ENCODE peak calls at places on chromosomes 2 and 18, in eight cellular contexts. One of them, this sample, is unnamed.

GRCh38 chr18:56645415-56646016 is 5.6 kb upstream of the WDR7 start:
- DNase-seq in A172: no peak
- DNase-seq in nephron progenitor cell: no peak
- DNase-seq in iris pigment epithelial cell: peak; percentile 15
- DNase-seq in GM12864: no peak
- DNase-seq in fibroblast of mammary gland: no peak
- DNase-seq in Karpas-422: peak; percentile 66
- DNase-seq in heart left ventricle: no peak
- DNase-seq in this sample: no peak

GRCh38 chr2:238321467-238321866 is 1.1 kb downstream of the TRAF3IP1 start:
- DNase-seq in A172: no peak
- DNase-seq in nephron progenitor cell: no peak
- DNase-seq in iris pigment epithelial cell: no peak
- DNase-seq in GM12864: no peak
- DNase-seq in fibroblast of mammary gland: no peak
- DNase-seq in Karpas-422: no peak
- DNase-seq in heart left ventricle: no peak
- DNase-seq in this sample: no peak

GRCh38 chr18:59631583-59632181 is 65.5 kb downstream of the CCBE1 start:
- DNase-seq in A172: peak; percentile 18
- DNase-seq in nephron progenitor cell: peak; percentile 30
- DNase-seq in iris pigment epithelial cell: peak; percentile 59
- DNase-seq in GM12864: no peak
- DNase-seq in fibroblast of mammary gland: peak; percentile 60
- DNase-seq in Karpas-422: peak; percentile 62
- DNase-seq in heart left ventricle: no peak
- DNase-seq in this sample: no peak

GRCh38 chr2:232310189-232310588 is 68.4 kb upstream of the ALPP start:
- DNase-seq in A172: no peak
- DNase-seq in nephron progenitor cell: no peak
- DNase-seq in iris pigment epithelial cell: no peak
- DNase-seq in GM12864: no peak
- DNase-seq in fibroblast of mammary gland: no peak
- DNase-seq in Karpas-422: no peak
- DNase-seq in heart left ventricle: no peak
- DNase-seq in this sample: no peak

GRCh38 chr2:12048551-12048950 is 302.1 kb downstream of the LPIN1 start:
- DNase-seq in A172: no peak
- DNase-seq in nephron progenitor cell: peak; percentile 7
- DNase-seq in iris pigment epithelial cell: no peak
- DNase-seq in GM12864: no peak
- DNase-seq in fibroblast of mammary gland: no peak
- DNase-seq in Karpas-422: peak; percentile 89
- DNase-seq in heart left ventricle: no peak
- DNase-seq in this sample: no peak

GRCh38 chr18:3360211-3360610 is 89.8 kb upstream of the TGIF1 start:
- DNase-seq in A172: no peak
- DNase-seq in nephron progenitor cell: peak; percentile 35
- DNase-seq in iris pigment epithelial cell: no peak
- DNase-seq in GM12864: no peak
- DNase-seq in fibroblast of mammary gland: no peak
- DNase-seq in Karpas-422: no peak
- DNase-seq in heart left ventricle: no peak
- DNase-seq in this sample: no peak

GRCh38 chr2:1360132-1360531 is 53.1 kb upstream of the TPO start:
- DNase-seq in A172: no peak
- DNase-seq in nephron progenitor cell: no peak
- DNase-seq in iris pigment epithelial cell: no peak
- DNase-seq in GM12864: no peak
- DNase-seq in fibroblast of mammary gland: no peak
- DNase-seq in Karpas-422: no peak
- DNase-seq in heart left ventricle: no peak
- DNase-seq in this sample: no peak

GRCh38 chr18:26301681-26302080 is 75.4 kb downstream of the TAF4B start:
- DNase-seq in A172: no peak
- DNase-seq in nephron progenitor cell: no peak
- DNase-seq in iris pigment epithelial cell: peak; percentile 76
- DNase-seq in GM12864: no peak
- DNase-seq in fibroblast of mammary gland: peak; percentile 56
- DNase-seq in Karpas-422: no peak
- DNase-seq in heart left ventricle: no peak
- DNase-seq in this sample: no peak

GRCh38 chr18:45324489-45325111 is 290.7 kb upstream of the SLC14A2 start:
- DNase-seq in A172: no peak
- DNase-seq in nephron progenitor cell: peak; percentile 54
- DNase-seq in iris pigment epithelial cell: peak; percentile 51
- DNase-seq in GM12864: no peak
- DNase-seq in fibroblast of mammary gland: peak; percentile 95
- DNase-seq in Karpas-422: no peak
- DNase-seq in heart left ventricle: no peak
- DNase-seq in this sample: no peak

GRCh38 chr18:8165095-8165494 is 444.1 kb upstream of the RAB12 start:
- DNase-seq in A172: no peak
- DNase-seq in nephron progenitor cell: no peak
- DNase-seq in iris pigment epithelial cell: no peak
- DNase-seq in GM12864: no peak
- DNase-seq in fibroblast of mammary gland: no peak
- DNase-seq in Karpas-422: no peak
- DNase-seq in heart left ventricle: no peak
- DNase-seq in this sample: no peak

GRCh38 chr2:192534076-192534475 is 339.3 kb upstream of the TMEFF2 start:
- DNase-seq in A172: no peak
- DNase-seq in nephron progenitor cell: no peak
- DNase-seq in iris pigment epithelial cell: no peak
- DNase-seq in GM12864: no peak
- DNase-seq in fibroblast of mammary gland: no peak
- DNase-seq in Karpas-422: no peak
- DNase-seq in heart left ventricle: no peak
- DNase-seq in this sample: no peak

GRCh38 chr18:2854871-2855270 is 8.1 kb downstream of the EMILIN2 start:
- DNase-seq in A172: no peak
- DNase-seq in nephron progenitor cell: no peak
- DNase-seq in iris pigment epithelial cell: no peak
- DNase-seq in GM12864: no peak
- DNase-seq in fibroblast of mammary gland: no peak
- DNase-seq in Karpas-422: no peak
- DNase-seq in heart left ventricle: no peak
- DNase-seq in this sample: no peak

GRCh38 chr2:128605421-128605820 is 286.8 kb upstream of the HS6ST1 start:
- DNase-seq in A172: no peak
- DNase-seq in nephron progenitor cell: no peak
- DNase-seq in iris pigment epithelial cell: no peak
- DNase-seq in GM12864: no peak
- DNase-seq in fibroblast of mammary gland: no peak
- DNase-seq in Karpas-422: no peak
- DNase-seq in heart left ventricle: peak; percentile 44
- DNase-seq in this sample: no peak

GRCh38 chr2:108630567-108631405 is 88.5 kb upstream of the RANBP2 start:
- DNase-seq in A172: peak; percentile 44
- DNase-seq in nephron progenitor cell: no peak
- DNase-seq in iris pigment epithelial cell: peak; percentile 44
- DNase-seq in GM12864: no peak
- DNase-seq in fibroblast of mammary gland: peak; percentile 50
- DNase-seq in Karpas-422: no peak
- DNase-seq in heart left ventricle: no peak
- DNase-seq in this sample: no peak

GRCh38 chr2:170716851-170717598 is 1.9 kb downstream of the SP5 start:
- DNase-seq in A172: no peak
- DNase-seq in nephron progenitor cell: peak; percentile 85
- DNase-seq in iris pigment epithelial cell: peak; percentile 38
- DNase-seq in GM12864: no peak
- DNase-seq in fibroblast of mammary gland: peak; percentile 36
- DNase-seq in Karpas-422: no peak
- DNase-seq in heart left ventricle: peak; percentile 69
- DNase-seq in this sample: no peak

GRCh38 chr2:100812141-100812540 is 7.8 kb upstream of the NPAS2 start:
- DNase-seq in A172: no peak
- DNase-seq in nephron progenitor cell: no peak
- DNase-seq in iris pigment epithelial cell: no peak
- DNase-seq in GM12864: no peak
- DNase-seq in fibroblast of mammary gland: no peak
- DNase-seq in Karpas-422: no peak
- DNase-seq in heart left ventricle: no peak
- DNase-seq in this sample: no peak

GRCh38 chr2:148194882-148195281 is 174.0 kb downstream of the MBD5 start:
- DNase-seq in A172: no peak
- DNase-seq in nephron progenitor cell: no peak
- DNase-seq in iris pigment epithelial cell: no peak
- DNase-seq in GM12864: no peak
- DNase-seq in fibroblast of mammary gland: no peak
- DNase-seq in Karpas-422: no peak
- DNase-seq in heart left ventricle: no peak
- DNase-seq in this sample: no peak

GRCh38 chr2:45138904-45139303 is 129.7 kb upstream of the SIX2 start:
- DNase-seq in A172: no peak
- DNase-seq in nephron progenitor cell: no peak
- DNase-seq in iris pigment epithelial cell: no peak
- DNase-seq in GM12864: no peak
- DNase-seq in fibroblast of mammary gland: no peak
- DNase-seq in Karpas-422: no peak
- DNase-seq in heart left ventricle: no peak
- DNase-seq in this sample: no peak

GRCh38 chr2:120914839-120915521 is 179.3 kb downstream of the GLI2 start:
- DNase-seq in A172: peak; percentile 96
- DNase-seq in nephron progenitor cell: peak; percentile 35
- DNase-seq in iris pigment epithelial cell: peak; percentile 90
- DNase-seq in GM12864: no peak
- DNase-seq in fibroblast of mammary gland: peak; percentile 86
- DNase-seq in Karpas-422: no peak
- DNase-seq in heart left ventricle: peak; percentile 88
- DNase-seq in this sample: no peak

GRCh38 chr2:159144776-159145614 is 141.5 kb downstream of the WDSUB1 start:
- DNase-seq in A172: no peak
- DNase-seq in nephron progenitor cell: no peak
- DNase-seq in iris pigment epithelial cell: no peak
- DNase-seq in GM12864: peak; percentile 31
- DNase-seq in fibroblast of mammary gland: no peak
- DNase-seq in Karpas-422: no peak
- DNase-seq in heart left ventricle: no peak
- DNase-seq in this sample: no peak

GRCh38 chr2:70007151-70007550 is 45.7 kb upstream of the ASPRV1 start:
- DNase-seq in A172: no peak
- DNase-seq in nephron progenitor cell: no peak
- DNase-seq in iris pigment epithelial cell: no peak
- DNase-seq in GM12864: no peak
- DNase-seq in fibroblast of mammary gland: no peak
- DNase-seq in Karpas-422: no peak
- DNase-seq in heart left ventricle: no peak
- DNase-seq in this sample: no peak

GRCh38 chr18:9290171-9290570 is 44.4 kb upstream of the TWSG1 start:
- DNase-seq in A172: no peak
- DNase-seq in nephron progenitor cell: no peak
- DNase-seq in iris pigment epithelial cell: peak; percentile 64
- DNase-seq in GM12864: no peak
- DNase-seq in fibroblast of mammary gland: peak; percentile 21
- DNase-seq in Karpas-422: no peak
- DNase-seq in heart left ventricle: no peak
- DNase-seq in this sample: no peak

GRCh38 chr2:46632349-46632748 is 153.0 kb downstream of the TMEM247 start:
- DNase-seq in A172: peak; percentile 70
- DNase-seq in nephron progenitor cell: no peak
- DNase-seq in iris pigment epithelial cell: peak; percentile 64
- DNase-seq in GM12864: no peak
- DNase-seq in fibroblast of mammary gland: peak; percentile 80
- DNase-seq in Karpas-422: peak; percentile 76
- DNase-seq in heart left ventricle: no peak
- DNase-seq in this sample: no peak

GRCh38 chr2:217510790-217511291 is 492.0 kb downstream of the TNS1 start:
- DNase-seq in A172: peak; percentile 84
- DNase-seq in nephron progenitor cell: peak; percentile 66
- DNase-seq in iris pigment epithelial cell: peak; percentile 89
- DNase-seq in GM12864: peak; percentile 40
- DNase-seq in fibroblast of mammary gland: peak; percentile 90
- DNase-seq in Karpas-422: peak; percentile 86
- DNase-seq in heart left ventricle: no peak
- DNase-seq in this sample: peak; percentile 20

GRCh38 chr2:98282109-98282508 is 64.1 kb upstream of the CNGA3 start:
- DNase-seq in A172: no peak
- DNase-seq in nephron progenitor cell: no peak
- DNase-seq in iris pigment epithelial cell: no peak
- DNase-seq in GM12864: no peak
- DNase-seq in fibroblast of mammary gland: peak; percentile 55
- DNase-seq in Karpas-422: no peak
- DNase-seq in heart left ventricle: no peak
- DNase-seq in this sample: no peak

GRCh38 chr2:172806426-172807008 is 70.9 kb downstream of the RAPGEF4 start:
- DNase-seq in A172: peak; percentile 48
- DNase-seq in nephron progenitor cell: peak; percentile 16
- DNase-seq in iris pigment epithelial cell: peak; percentile 53
- DNase-seq in GM12864: peak; percentile 10
- DNase-seq in fibroblast of mammary gland: peak; percentile 72
- DNase-seq in Karpas-422: peak; percentile 67
- DNase-seq in heart left ventricle: no peak
- DNase-seq in this sample: no peak

GRCh38 chr2:240579771-240580614 is 6.5 kb upstream of the CAPN10 start:
- DNase-seq in A172: peak; percentile 95
- DNase-seq in nephron progenitor cell: no peak
- DNase-seq in iris pigment epithelial cell: peak; percentile 89
- DNase-seq in GM12864: peak; percentile 81
- DNase-seq in fibroblast of mammary gland: peak; percentile 97
- DNase-seq in Karpas-422: peak; percentile 85
- DNase-seq in heart left ventricle: peak; percentile 69
- DNase-seq in this sample: no peak

GRCh38 chr2:192345287-192345686 is 150.6 kb upstream of the TMEFF2 start:
- DNase-seq in A172: no peak
- DNase-seq in nephron progenitor cell: no peak
- DNase-seq in iris pigment epithelial cell: no peak
- DNase-seq in GM12864: no peak
- DNase-seq in fibroblast of mammary gland: no peak
- DNase-seq in Karpas-422: no peak
- DNase-seq in heart left ventricle: no peak
- DNase-seq in this sample: no peak

GRCh38 chr2:60414731-60415130 is 138.7 kb downstream of the BCL11A start:
- DNase-seq in A172: peak; percentile 40
- DNase-seq in nephron progenitor cell: no peak
- DNase-seq in iris pigment epithelial cell: peak; percentile 69
- DNase-seq in GM12864: no peak
- DNase-seq in fibroblast of mammary gland: peak; percentile 45
- DNase-seq in Karpas-422: peak; percentile 60
- DNase-seq in heart left ventricle: no peak
- DNase-seq in this sample: no peak

GRCh38 chr18:71327443-71328120 is 1038.7 kb downstream of the SOCS6 start:
- DNase-seq in A172: no peak
- DNase-seq in nephron progenitor cell: no peak
- DNase-seq in iris pigment epithelial cell: no peak
- DNase-seq in GM12864: no peak
- DNase-seq in fibroblast of mammary gland: no peak
- DNase-seq in Karpas-422: no peak
- DNase-seq in heart left ventricle: no peak
- DNase-seq in this sample: no peak

GRCh38 chr2:160332318-160332717 is 132.2 kb upstream of the ITGB6 start:
- DNase-seq in A172: peak; percentile 74
- DNase-seq in nephron progenitor cell: no peak
- DNase-seq in iris pigment epithelial cell: peak; percentile 62
- DNase-seq in GM12864: no peak
- DNase-seq in fibroblast of mammary gland: peak; percentile 49
- DNase-seq in Karpas-422: no peak
- DNase-seq in heart left ventricle: no peak
- DNase-seq in this sample: no peak

GRCh38 chr2:218893349-218894167 is 12.9 kb downstream of the WNT10A start:
- DNase-seq in A172: no peak
- DNase-seq in nephron progenitor cell: no peak
- DNase-seq in iris pigment epithelial cell: no peak
- DNase-seq in GM12864: no peak
- DNase-seq in fibroblast of mammary gland: no peak
- DNase-seq in Karpas-422: no peak
- DNase-seq in heart left ventricle: no peak
- DNase-seq in this sample: no peak

GRCh38 chr2:208254118-208254870 is 577 bp downstream of the IDH1 start:
- DNase-seq in A172: peak; percentile 60
- DNase-seq in nephron progenitor cell: peak; percentile 96
- DNase-seq in iris pigment epithelial cell: peak; percentile 83
- DNase-seq in GM12864: peak; percentile 53
- DNase-seq in fibroblast of mammary gland: peak; percentile 68
- DNase-seq in Karpas-422: peak; percentile 95
- DNase-seq in heart left ventricle: peak; percentile 91
- DNase-seq in this sample: peak; percentile 79